ENCODE peak calls at places on chromosomes 7 and 10, in ten cellular contexts. H is AG04449; P is CD8-positive, alpha-beta T cell; O is lung; Q is GM13976; F is adrenal gland; D is neural crest cell; E is transverse colon; M is H1; R is AG04450. C is an unnamed sample.

GRCh38 chr10:118615888-118616287 is 20.4 kb upstream of the PRLHR start:
- DNase-seq in H (peak), P (no peak), O (no peak), Q (no peak), F (no peak), D (no peak), E (no peak), M (no peak), R (no peak), C (no peak)

GRCh38 chr10:12906051-12906541 is 95.4 kb downstream of the CCDC3 start:
- DNase-seq in H (no peak), P (no peak), O (no peak), Q (no peak), F (no peak), D (no peak), E (no peak), M (no peak), R (no peak), C (no peak)

GRCh38 chr7:28858206-28858605 is 99.9 kb downstream of the TRIL start:
- DNase-seq in H (peak), P (no peak), O (no peak), Q (no peak), F (no peak), D (no peak), E (no peak), M (no peak), R (no peak), C (no peak)

GRCh38 chr10:89332718-89333281 is 5.0 kb downstream of the IFIT3 start:
- DNase-seq in H (no peak), P (no peak), O (no peak), Q (no peak), F (no peak), D (no peak), E (no peak), M (no peak), R (no peak), C (no peak)

GRCh38 chr10:15670880-15671279 is 48.8 kb downstream of the ITGA8 start:
- DNase-seq in H (no peak), P (no peak), O (no peak), Q (no peak), F (no peak), D (no peak), E (no peak), M (no peak), R (no peak), C (no peak)

GRCh38 chr7:5630670-5631069 is 150.8 kb downstream of the RNF216 start:
- DNase-seq in H (no peak), P (peak), O (no peak), Q (no peak), F (no peak), D (no peak), E (no peak), M (no peak), R (no peak), C (no peak)

GRCh38 chr7:114086906-114087651 is 168.3 kb upstream of the PPP1R3A start:
- DNase-seq in H (no peak), P (no peak), O (no peak), Q (peak), F (peak), D (peak), E (peak), M (peak), R (no peak), C (no peak)

GRCh38 chr7:131606346-131607290 is 50.2 kb upstream of the PODXL start:
- DNase-seq in H (no peak), P (no peak), O (no peak), Q (no peak), F (no peak), D (no peak), E (no peak), M (no peak), R (no peak), C (no peak)

GRCh38 chr7:77415822-77416620 is at the start of gene GSAP:
- DNase-seq in H (no peak), P (peak), O (peak), Q (peak), F (peak), D (peak), E (peak), M (peak), R (no peak), C (no peak)

GRCh38 chr7:42445691-42446090 is 208.7 kb upstream of the GLI3 start:
- DNase-seq in H (no peak), P (no peak), O (no peak), Q (no peak), F (no peak), D (no peak), E (no peak), M (no peak), R (no peak), C (no peak)

GRCh38 chr10:103632247-103632642 is 138.7 kb downstream of the NEURL1 start:
- DNase-seq in H (no peak), P (no peak), O (no peak), Q (no peak), F (no peak), D (no peak), E (no peak), M (no peak), R (no peak), C (no peak)

GRCh38 chr7:66505531-66506451 is 122.9 kb upstream of the KCTD7 start:
- DNase-seq in H (no peak), P (peak), O (no peak), Q (no peak), F (no peak), D (no peak), E (no peak), M (no peak), R (no peak), C (no peak)

DNA sequence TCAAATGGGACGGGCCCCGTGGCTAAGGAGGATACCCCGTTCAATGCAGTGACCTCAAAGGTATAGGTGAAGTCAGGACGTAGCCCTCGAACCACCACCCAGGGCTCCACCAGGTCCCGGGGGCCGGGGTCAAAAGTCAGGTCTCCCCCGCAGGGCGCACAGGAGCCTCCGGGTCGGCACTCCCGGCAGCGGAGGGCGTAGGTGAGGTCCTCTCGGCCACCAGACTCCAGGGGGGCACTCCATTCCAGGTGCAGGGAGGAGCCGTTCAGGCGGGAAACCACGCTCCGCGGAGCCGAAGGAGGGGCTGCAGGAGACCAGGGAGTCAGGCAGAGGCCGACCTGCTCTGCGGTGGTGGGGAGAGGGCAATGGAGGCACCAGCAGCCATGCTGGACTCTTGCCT is 7.7 kb downstream of the EPHB4 start:
- DNase-seq in H (no peak), P (no peak), O (no peak), Q (no peak), F (no peak), D (no peak), E (no peak), M (no peak), R (no peak), C (no peak)
- TF ChIP-seq CTCF in H (no peak), P (no peak), O (no peak), Q (no peak), F (no peak), D (no peak), E (no peak), M (no peak), R (no peak), C (no peak)

GRCh38 chr10:132519382-132520146 is 18.0 kb upstream of the INPP5A start:
- DNase-seq in H (no peak), P (no peak), O (no peak), Q (peak), F (peak), D (no peak), E (peak), M (no peak), R (no peak), C (no peak)
- TF ChIP-seq CTCF in H (no peak), P (no peak), O (no peak), Q (no peak), F (no peak), D (no peak), E (no peak), M (no peak), R (no peak), C (no peak)

DNA sequence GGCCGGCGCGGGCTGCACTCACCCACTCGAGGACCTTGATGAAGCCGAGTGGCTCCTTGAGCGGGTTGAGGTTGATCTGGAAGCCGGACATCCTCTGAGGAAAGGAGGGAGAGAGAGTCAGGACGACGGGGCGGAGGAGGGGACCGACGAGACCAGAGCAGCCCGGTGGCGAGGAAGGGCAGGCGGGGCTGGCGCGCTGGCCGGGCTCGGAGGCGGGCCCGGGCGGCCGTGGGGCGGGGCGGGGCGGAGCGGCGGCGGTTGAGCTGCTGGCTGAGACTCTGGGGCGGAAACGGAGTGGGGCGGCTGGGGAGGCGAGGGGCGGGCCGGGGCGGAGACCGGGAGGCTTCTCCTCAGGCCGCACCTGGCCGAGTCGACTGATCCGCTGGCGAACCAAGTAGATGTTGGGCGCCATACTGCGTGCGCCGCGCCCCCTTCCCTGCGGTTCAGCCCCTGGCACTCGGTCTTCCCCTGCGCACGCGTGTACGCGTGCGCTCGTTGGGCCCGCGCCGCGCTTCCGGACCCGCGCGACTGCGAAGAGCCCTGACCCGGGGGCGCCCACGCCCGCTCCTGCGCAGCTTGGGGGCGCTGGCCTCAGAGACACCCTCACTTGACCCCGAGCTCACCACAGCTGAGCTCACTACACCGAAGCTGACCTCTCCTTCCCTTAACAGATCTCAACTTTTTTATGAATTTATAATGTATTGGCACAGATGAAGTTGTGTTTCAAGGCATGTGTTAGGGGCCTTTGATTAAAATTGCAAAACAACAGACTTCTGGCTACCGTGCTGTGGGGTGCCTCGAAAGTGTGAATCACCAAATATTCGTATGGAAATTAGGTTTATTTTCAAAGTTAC is at the start of gene SYPL1:
- DNase-seq in H (peak), P (peak), O (peak), Q (peak), F (peak), D (peak), E (peak), M (peak), R (peak), C (peak)
- TF ChIP-seq CTCF in H (no peak), P (no peak), O (no peak), Q (no peak), F (no peak), D (no peak), E (no peak), M (no peak), R (no peak), C (no peak)

DNA sequence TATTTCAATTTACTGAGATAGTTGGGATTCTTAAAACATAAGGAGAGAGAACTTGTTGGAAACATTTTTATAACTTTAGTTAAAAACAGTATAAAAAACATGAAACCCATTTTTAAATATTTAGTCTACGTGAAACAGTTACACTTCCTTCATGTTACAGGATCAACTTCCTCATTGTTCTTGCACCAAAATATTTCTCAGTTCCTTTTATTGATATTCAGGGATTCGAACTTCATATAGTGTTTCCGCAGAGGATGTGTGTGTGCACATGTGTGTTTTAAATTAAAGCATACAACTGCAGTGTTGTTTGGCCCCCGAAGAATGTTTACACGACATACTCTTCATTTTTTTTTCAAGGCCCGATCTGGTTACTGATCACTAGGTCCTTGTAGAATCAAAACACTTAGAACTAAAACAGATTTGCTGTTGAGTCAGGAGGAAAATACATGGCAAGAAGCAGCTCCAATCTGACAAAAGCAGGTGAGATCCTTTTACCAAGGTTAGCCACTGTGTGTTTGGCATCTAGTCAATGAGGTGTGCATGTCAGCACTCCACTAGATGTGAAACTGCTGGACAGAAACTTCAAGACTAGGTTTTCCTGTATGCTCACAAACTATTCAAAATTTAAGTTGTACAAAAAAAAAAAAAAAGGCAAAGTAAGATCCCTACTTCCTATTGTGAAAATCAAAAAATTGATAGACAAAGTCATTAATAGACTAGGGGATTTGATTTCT is 60.4 kb downstream of the INSYN2A start:
- DNase-seq in H (no peak), P (no peak), O (no peak), Q (no peak), F (no peak), D (no peak), E (no peak), M (no peak), R (no peak), C (no peak)
- TF ChIP-seq CTCF in H (no peak), P (no peak), O (no peak), Q (no peak), F (no peak), D (no peak), E (no peak), M (no peak), R (no peak), C (no peak)

C was measured in AG09319.